ENCODE peak calls at places on chromosomes 6 and 20, in ten cellular contexts. F, I, N, D, Q, H, P, R, L and K are unnamed samples.

GRCh38 chr6:166989427-166990034 is 9.7 kb upstream of the CEP43 start:
- DNase-seq in P (no peak), F (no peak), H (peak), D (no peak), I (no peak), N (no peak), R (no peak), Q (peak), L (peak), K (peak)

GRCh38 chr6:3336859-3337515 is 78.2 kb downstream of the PSMG4 start:
- DNase-seq in R (no peak), I (no peak), N (no peak), Q (no peak), F (no peak), L (no peak), D (no peak), P (no peak), H (no peak), K (no peak)

GRCh38 chr20:52047811-52048302 is 143.7 kb downstream of the ZFP64 start:
- DNase-seq in Q (peak), P (no peak), F (no peak), N (no peak), R (peak), I (no peak), D (no peak), H (no peak), L (peak), K (no peak)

GRCh38 chr6:64012351-64013060 is 376.9 kb downstream of the PHF3 start:
- DNase-seq in D (no peak), F (no peak), I (no peak), P (no peak), Q (no peak), H (peak), L (peak), N (no peak), R (peak), K (no peak)

GRCh38 chr6:158686791-158687381 is 37.0 kb downstream of the SYTL3 start:
- DNase-seq in F (no peak), D (no peak), H (no peak), P (peak), N (peak), Q (peak), R (no peak), I (no peak), L (no peak), K (no peak)

GRCh38 chr6:71107935-71108420 is 151.1 kb upstream of the B3GAT2 start:
- DNase-seq in D (no peak), I (no peak), H (no peak), R (peak), L (peak), Q (no peak), P (no peak), F (no peak), N (no peak), K (peak)

GRCh38 chr20:51425347-51426106 is 117.0 kb downstream of the NFATC2 start:
- DNase-seq in N (no peak), F (no peak), Q (no peak), D (no peak), R (no peak), L (no peak), I (no peak), P (no peak), H (no peak), K (no peak)

GRCh38 chr6:33160728-33161323 is 31.4 kb downstream of the COL11A2 start:
- DNase-seq in I (peak), F (no peak), N (no peak), Q (no peak), R (peak), H (no peak), L (peak), P (no peak), D (peak), K (peak)

GRCh38 chr20:60882776-60883303 is 369.2 kb upstream of the CDH4 start:
- DNase-seq in N (no peak), H (no peak), I (no peak), L (no peak), D (no peak), F (no peak), P (no peak), Q (no peak), R (no peak), K (no peak)

GRCh38 chr20:46458891-46459750 is 52.7 kb upstream of the ELMO2 start:
- DNase-seq in L (peak), D (peak), N (no peak), H (no peak), I (no peak), R (no peak), Q (no peak), F (no peak), P (no peak), K (no peak)

GRCh38 chr6:7140631-7141366 is 33.0 kb downstream of the RREB1 start:
- DNase-seq in Q (peak), I (peak), D (peak), P (peak), L (peak), F (peak), H (peak), N (peak), R (peak), K (peak)

GRCh38 chr20:62719250-62719945 is 10.8 kb downstream of the NTSR1 start:
- DNase-seq in H (no peak), P (no peak), R (peak), I (no peak), F (no peak), N (no peak), Q (no peak), L (no peak), D (no peak), K (no peak)

GRCh38 chr6:165663283-165663735 is 268 bp upstream of the PDE10A start:
- DNase-seq in H (no peak), L (peak), F (peak), I (peak), P (no peak), Q (no peak), D (peak), R (no peak), N (no peak), K (peak)

GRCh38 chr6:166258854-166259276 is 49.3 kb downstream of the PRR18 start:
- DNase-seq in R (no peak), L (no peak), P (no peak), F (no peak), H (no peak), I (no peak), N (peak), D (peak), Q (no peak), K (no peak)

GRCh38 chr6:152232494-152233151 is 404.5 kb downstream of the SYNE1 start:
- DNase-seq in D (no peak), H (peak), L (peak), Q (no peak), I (no peak), N (no peak), P (no peak), F (no peak), R (peak), K (peak)

GRCh38 chr20:41131594-41132387 is 5.6 kb upstream of the PLCG1 start:
- DNase-seq in H (no peak), R (no peak), I (no peak), N (no peak), Q (no peak), D (no peak), L (no peak), P (no peak), F (no peak), K (no peak)

GRCh38 chr6:150418825-150419594 is 50.2 kb downstream of the IYD start:
- DNase-seq in F (peak), P (no peak), Q (peak), H (peak), N (peak), D (peak), L (peak), I (peak), R (peak), K (peak)
- H3K27ac ChIP-seq in F (no peak), P (peak), Q (no peak), H (no peak), N (no peak), D (peak), L (no peak), I (peak), R (peak), K (peak)

GRCh38 chr6:109045423-109046012 is 49.1 kb downstream of the SESN1 start:
- DNase-seq in P (no peak), D (no peak), L (no peak), N (no peak), H (no peak), Q (no peak), I (no peak), F (no peak), R (no peak), K (no peak)
- H3K27ac ChIP-seq in P (no peak), D (no peak), L (no peak), N (no peak), H (no peak), Q (no peak), I (no peak), F (no peak), R (no peak), K (no peak)

GRCh38 chr6:37171141-37171969 is 1.4 kb downstream of the PIM1 start:
- DNase-seq in N (peak), D (peak), P (peak), F (peak), L (no peak), I (peak), Q (peak), R (peak), H (no peak), K (peak)
- H3K27ac ChIP-seq in N (peak), D (peak), P (peak), F (peak), L (peak), I (peak), Q (peak), R (peak), H (peak), K (peak)

GRCh38 chr20:23142162-23143050 is 56.3 kb upstream of the CD93 start:
- DNase-seq in D (no peak), L (no peak), I (peak), R (no peak), Q (no peak), F (no peak), H (no peak), N (no peak), P (no peak), K (no peak)
- H3K27ac ChIP-seq in D (peak), L (peak), I (peak), R (peak), Q (peak), F (no peak), H (no peak), N (no peak), P (peak), K (peak)

GRCh38 chr6:85453490-85453889 is 3.6 kb downstream of the NT5E start:
- DNase-seq in H (no peak), N (no peak), L (no peak), Q (no peak), P (no peak), D (no peak), I (no peak), F (no peak), R (no peak), K (no peak)
- H3K27ac ChIP-seq in H (no peak), N (no peak), L (peak), Q (no peak), P (peak), D (no peak), I (no peak), F (no peak), R (no peak), K (peak)

DNA sequence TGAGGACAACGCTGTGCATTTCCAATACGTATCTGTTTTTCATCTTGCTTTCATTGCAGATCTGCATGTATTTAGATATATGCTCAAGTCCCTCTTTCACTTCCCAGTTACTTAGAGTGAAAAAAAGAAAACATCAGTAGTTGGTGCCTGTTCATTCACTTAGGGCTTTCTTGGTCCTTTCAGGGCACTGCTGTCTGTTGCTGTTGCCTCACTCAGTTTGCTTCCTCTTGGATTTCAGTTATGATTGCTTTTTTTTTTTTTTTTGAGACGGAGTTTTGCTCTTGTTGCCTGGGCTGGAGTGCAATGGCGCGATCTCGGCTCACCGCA is 19.3 kb downstream of the CARMIL1 start:
- DNase-seq in I (no peak), P (no peak), L (peak), N (no peak), F (no peak), D (no peak), H (no peak), R (no peak), Q (no peak), K (no peak)
- H3K27ac ChIP-seq in I (peak), P (peak), L (no peak), N (no peak), F (no peak), D (no peak), H (no peak), R (no peak), Q (no peak), K (no peak)

GRCh38 chr6:129680633-129681032 is 29.3 kb downstream of the ARHGAP18 start:
- DNase-seq in I (no peak), D (no peak), Q (no peak), R (no peak), L (no peak), H (no peak), P (no peak), F (no peak), N (no peak), K (peak)
- H3K27ac ChIP-seq in I (no peak), D (no peak), Q (no peak), R (no peak), L (peak), H (peak), P (peak), F (no peak), N (no peak), K (peak)